ENCODE peak calls at places on chromosomes 11 and 22, in four cellular contexts. O is psoas muscle; S is CD8-positive, alpha-beta memory T cell; T is thyroid gland. Q is an unnamed sample.

GRCh38 chr22:39731881-39732555 is 161.5 kb downstream of the CACNA1I start:
- DNase-seq in O (no peak), S (no peak), T (no peak), Q (no peak)

GRCh38 chr22:41352058-41352457 is 29.7 kb upstream of the TEF start:
- DNase-seq in O (no peak), S (no peak), T (no peak), Q (no peak)

GRCh38 chr11:2728663-2729332 is 29.0 kb upstream of the KCNQ1OT1 start:
- DNase-seq in O (no peak), S (no peak), T (no peak), Q (no peak)

GRCh38 chr11:129402196-129402595 is 26.5 kb downstream of the BARX2 start:
- DNase-seq in O (no peak), S (no peak), T (no peak), Q (no peak)

GRCh38 chr22:27989758-27990450 is 70.8 kb upstream of the PITPNB start:
- DNase-seq in O (no peak), S (no peak), T (no peak), Q (no peak)

GRCh38 chr11:15038963-15039362 is 34.4 kb upstream of the CALCB start:
- DNase-seq in O (no peak), S (no peak), T (no peak), Q (no peak)

GRCh38 chr22:36541831-36542391 is 12.9 kb upstream of the EIF3D start:
- DNase-seq in O (no peak), S (no peak), T (no peak), Q (no peak)

GRCh38 chr22:46457502-46458488 is 79.6 kb downstream of the CELSR1 start:
- DNase-seq in O (no peak), S (no peak), T (no peak), Q (peak; percentile 49)

GRCh38 chr11:13668957-13669521 is 571 bp downstream of the FAR1 start:
- DNase-seq in O (peak; percentile 70), S (no peak), T (peak; percentile 56), Q (peak; percentile 59)

GRCh38 chr11:126246636-126247035 is 22.1 kb downstream of the SRPRA start:
- DNase-seq in O (no peak), S (no peak), T (no peak), Q (no peak)

GRCh38 chr11:16239130-16240105 is 116.9 kb downstream of the SOX6 start:
- DNase-seq in O (no peak), S (no peak), T (no peak), Q (no peak)

GRCh38 chr11:129589190-129589589 is 213.5 kb downstream of the BARX2 start:
- DNase-seq in O (no peak), S (no peak), T (no peak), Q (no peak)

GRCh38 chr11:65121447-65121864 is 478 bp downstream of the FAU start:
- DNase-seq in O (no peak), S (no peak), T (no peak), Q (peak; percentile 15)

GRCh38 chr11:125244166-125244565 is 79.6 kb downstream of the PKNOX2 start:
- DNase-seq in O (no peak), S (no peak), T (no peak), Q (no peak)

GRCh38 chr22:50289942-50290630 is 17.4 kb downstream of the PLXNB2 start:
- DNase-seq in O (no peak), S (no peak), T (no peak), Q (no peak)

GRCh38 chr11:691710-692590 is 3.1 kb downstream of the DEAF1 start:
- DNase-seq in O (no peak), S (no peak), T (no peak), Q (no peak)

DNA sequence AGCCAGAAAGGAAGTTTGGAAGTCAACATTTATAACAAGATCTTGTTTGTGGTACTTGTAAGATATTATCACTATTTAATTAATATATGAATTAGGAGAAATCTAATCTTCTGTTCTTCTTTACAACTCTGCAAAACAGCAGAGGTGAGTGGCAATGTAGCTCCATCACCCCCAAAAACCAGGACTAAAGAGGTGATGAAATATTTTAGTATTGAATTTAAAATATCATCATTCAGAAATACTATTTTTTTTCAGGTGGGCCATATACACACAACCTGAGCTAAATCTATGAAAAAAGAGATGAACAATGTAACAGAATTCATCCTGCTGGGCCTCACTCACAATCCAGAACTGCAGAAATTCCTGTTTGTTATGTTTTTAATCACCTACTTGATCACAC is at the start of gene OR4C45:
- DNase-seq in O (no peak), S (no peak), T (no peak), Q (no peak)
- H3K9me3 ChIP-seq in O (no peaks in the 10 kb centered on the region), S (no peaks in the 10 kb centered on the region), T (no peaks in the 10 kb centered on the region), Q (no peaks in the 10 kb centered on the region)

DNA sequence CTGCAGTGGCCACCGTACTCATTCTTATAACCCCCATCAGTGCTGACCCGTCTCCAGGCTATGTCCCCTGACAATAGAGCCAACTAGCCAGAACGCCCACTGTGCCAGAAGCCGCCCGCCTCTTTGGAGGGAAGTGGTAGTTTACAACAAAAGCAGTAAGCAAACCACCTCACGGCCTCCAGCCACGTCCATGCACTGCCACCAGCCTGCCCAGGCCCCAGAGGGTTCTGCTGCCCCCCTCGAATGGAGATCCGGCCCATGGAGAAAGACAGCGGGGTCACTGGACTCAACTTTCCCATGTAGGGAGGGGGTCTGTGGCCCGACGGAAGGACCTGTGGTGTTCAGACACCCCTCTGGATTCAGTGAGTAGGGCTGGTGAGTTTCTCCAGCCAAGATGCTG is 340.3 kb downstream of the CTTN start:
- DNase-seq in O (no peak), S (no peak), T (no peak), Q (no peak)
- H3K9me3 ChIP-seq in O (no peaks in the 10 kb centered on the region), S (no peaks in the 10 kb centered on the region), T (no peaks in the 10 kb centered on the region), Q (no peaks in the 10 kb centered on the region)

GRCh38 chr22:23391022-23391421 is 189.1 kb downstream of the IGLL1 start:
- DNase-seq in O (no peak), S (no peak), T (no peak), Q (no peak)
- H3K9me3 ChIP-seq in O (no peaks in the 10 kb centered on the region), S (no peaks in the 10 kb centered on the region), T (no peaks in the 10 kb centered on the region), Q (no peaks in the 10 kb centered on the region)

GRCh38 chr11:59918494-59918893 is 19.7 kb upstream of the OOSP1 start:
- DNase-seq in O (no peak), S (no peak), T (no peak), Q (no peak)

GRCh38 chr11:59918987-59919589 is 19.1 kb upstream of the OOSP1 start:
- DNase-seq in O (no peak), S (no peak), T (no peak), Q (no peak)

DNA sequence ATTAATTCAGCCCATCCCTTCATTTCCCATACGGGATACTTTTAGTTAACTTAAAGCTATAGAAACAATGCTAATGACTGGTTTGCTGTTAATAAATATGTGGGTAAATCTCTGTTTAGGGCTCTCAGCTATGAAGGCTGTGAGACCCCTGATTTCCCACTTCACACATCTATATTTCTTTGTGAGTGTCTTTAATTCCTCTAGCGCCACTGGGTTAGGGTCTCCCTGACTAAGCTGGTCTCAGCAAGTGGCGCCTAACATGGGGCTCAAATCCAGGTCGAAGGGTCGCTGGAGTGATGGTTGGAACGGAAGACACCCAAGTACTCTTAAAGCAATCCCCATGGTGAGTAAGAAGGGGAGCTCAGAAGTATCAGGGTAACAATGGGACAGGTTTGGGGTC is 14.4 kb upstream of the OOSP1 start:
- DNase-seq in O (no peak), S (no peak), T (no peak), Q (no peak)
- H3K9me3 ChIP-seq in O (peaks cover 23% of the 10 kb centered on the region), S (peaks cover 13% of the 10 kb centered on the region), T (no peaks in the 10 kb centered on the region), Q (peaks cover 41% of the 10 kb centered on the region)

GRCh38 chr11:106959386-106959785 is 58.9 kb downstream of the GUCY1A2 start:
- DNase-seq in O (no peak), S (no peak), T (no peak), Q (no peak)

GRCh38 chr11:106961518-106961917 is 56.8 kb downstream of the GUCY1A2 start:
- DNase-seq in O (no peak), S (no peak), T (no peak), Q (no peak)

GRCh38 chr11:106961048-106961447 is 57.2 kb downstream of the GUCY1A2 start:
- DNase-seq in O (no peak), S (no peak), T (peak; percentile 19), Q (no peak)

GRCh38 chr11:106958506-106959248 is 59.6 kb downstream of the GUCY1A2 start:
- DNase-seq in O (no peak), S (no peak), T (no peak), Q (no peak)

GRCh38 chr11:106959800-106960199 is 58.5 kb downstream of the GUCY1A2 start:
- DNase-seq in O (no peak), S (no peak), T (no peak), Q (no peak)
- H3K9me3 ChIP-seq in O (no peaks in the 10 kb centered on the region), S (no peaks in the 10 kb centered on the region), T (no peaks in the 10 kb centered on the region), Q (no peaks in the 10 kb centered on the region)